ENCODE peak calls at places on chromosome 2, in four cellular contexts. H is kidney epithelial cell, U is fibroblast of pulmonary artery, D is WERI-Rb-1. C is an unnamed sample.

GRCh38 chr2:195848119-195848899 is 191.3 kb downstream of the SLC39A10 start:
- DNase-seq in H (no peak), U (no peak), D (no peak), C (no peak)

GRCh38 chr2:45709137-45709536 is 57.7 kb downstream of the PRKCE start:
- DNase-seq in H (no peak), U (no peak), D (no peak), C (no peak)

GRCh38 chr2:33709986-33710385 is 110.9 kb upstream of the FAM98A start:
- DNase-seq in H (no peak), U (no peak), D (no peak), C (no peak)

GRCh38 chr2:180979086-180979934 is 1.1 kb upstream of the UBE2E3 start:
- DNase-seq in H (peak), U (peak), D (no peak), C (no peak)

GRCh38 chr2:126275093-126275492 is 380.9 kb upstream of the GYPC start:
- DNase-seq in H (no peak), U (no peak), D (no peak), C (no peak)

GRCh38 chr2:74530239-74531161 is 767 bp downstream of the HTRA2 start:
- DNase-seq in H (no peak), U (peak), D (peak), C (no peak)

GRCh38 chr2:73970850-73971471 is 13.7 kb upstream of the TET3 start:
- DNase-seq in H (no peak), U (peak), D (peak), C (no peak)

GRCh38 chr2:159202568-159203071 is 83.9 kb downstream of the WDSUB1 start:
- DNase-seq in H (peak), U (peak), D (no peak), C (no peak)

GRCh38 chr2:223383315-223383714 is 218.8 kb downstream of the SCG2 start:
- DNase-seq in H (no peak), U (peak), D (no peak), C (no peak)

GRCh38 chr2:145203931-145204330 is 684.0 kb upstream of the ZEB2 start:
- DNase-seq in H (no peak), U (no peak), D (peak), C (no peak)

GRCh38 chr2:233064526-233065199 is 4.5 kb downstream of the INPP5D start:
- DNase-seq in H (no peak), U (no peak), D (no peak), C (no peak)

GRCh38 chr2:128541448-128541847 is 222.8 kb upstream of the HS6ST1 start:
- DNase-seq in H (no peak), U (peak), D (no peak), C (no peak)

GRCh38 chr2:160175169-160176130 is 24.6 kb downstream of the ITGB6 start:
- DNase-seq in H (no peak), U (no peak), D (no peak), C (no peak)

GRCh38 chr2:62197609-62198236 is 1.8 kb downstream of the B3GNT2 start:
- DNase-seq in H (no peak), U (no peak), D (peak), C (no peak)
- TF ChIP-seq CTCF in H (no peak), U (no peak), D (no peak), C (no peak)

GRCh38 chr2:132582360-132582759 is 87.6 kb downstream of the LYPD1 start:
- DNase-seq in H (no peak), U (no peak), D (no peak), C (no peak)
- TF ChIP-seq CTCF in H (no peak), U (no peak), D (no peak), C (no peak)

DNA sequence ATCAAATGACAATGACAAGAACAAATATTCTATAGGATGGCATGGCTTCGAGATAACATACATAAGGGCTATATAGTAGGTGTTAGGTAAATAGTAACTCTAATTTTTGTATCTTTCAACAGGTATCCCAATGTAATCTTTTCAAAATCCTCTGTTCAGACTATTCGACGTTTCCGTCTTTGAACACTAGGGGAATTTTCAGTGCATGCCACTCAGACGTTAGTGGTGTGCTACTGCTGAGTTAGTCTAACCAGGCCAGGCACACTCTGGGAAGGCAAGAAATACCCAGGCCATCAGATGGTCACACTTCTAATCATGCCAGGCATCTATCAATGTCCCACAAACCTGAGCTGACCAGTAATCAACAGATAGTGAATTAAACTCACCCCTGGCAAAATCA is 14.6 kb upstream of the CREG2 start:
- DNase-seq in H (no peak), U (no peak), D (no peak), C (no peak)
- TF ChIP-seq CTCF in H (peak), U (no peak), D (peak), C (peak)

GRCh38 chr2:5694016-5694690 is 2.0 kb downstream of the SOX11 start:
- DNase-seq in H (no peak), U (no peak), D (peak), C (no peak)
- TF ChIP-seq CTCF in H (no peak), U (no peak), D (no peak), C (no peak)

GRCh38 chr2:210389856-210390255 is 74.9 kb upstream of the MYL1 start:
- DNase-seq in H (no peak), U (no peak), D (no peak), C (no peak)

GRCh38 chr2:210387074-210387473 is 72.1 kb upstream of the MYL1 start:
- DNase-seq in H (no peak), U (no peak), D (no peak), C (no peak)

DNA sequence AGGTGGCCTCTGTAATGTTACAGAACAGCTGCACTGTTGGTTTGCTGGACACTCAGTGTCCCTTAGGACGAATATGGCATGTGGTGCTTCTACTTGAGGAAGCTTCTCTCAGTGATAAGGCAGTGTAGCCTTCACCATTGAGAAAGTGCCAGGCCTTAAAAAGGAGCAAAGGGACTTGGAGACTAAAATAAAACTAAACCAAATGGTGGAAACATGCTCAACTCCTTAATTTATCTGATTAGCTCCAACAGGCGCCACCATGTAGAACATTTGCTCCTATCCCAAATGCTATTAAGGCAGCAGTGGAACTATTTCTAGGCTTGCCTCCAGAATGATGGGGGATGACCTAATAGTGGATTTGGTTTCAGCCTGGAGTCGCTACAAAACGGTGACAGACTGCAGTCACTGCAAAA is 77.5 kb upstream of the MYL1 start:
- DNase-seq in H (no peak), U (no peak), D (no peak), C (no peak)
- TF ChIP-seq CTCF in H (no peak), U (no peak), D (no peak), C (no peak)

GRCh38 chr2:148965596-148966431 is 72.7 kb upstream of the LYPD6B start:
- DNase-seq in H (no peak), U (no peak), D (no peak), C (no peak)

GRCh38 chr2:148968776-148969175 is 69.7 kb upstream of the LYPD6B start:
- DNase-seq in H (no peak), U (no peak), D (no peak), C (peak)

GRCh38 chr2:148966432-148966758 is 72.1 kb upstream of the LYPD6B start:
- DNase-seq in H (no peak), U (no peak), D (no peak), C (no peak)

GRCh38 chr2:148967056-148967455 is 71.4 kb upstream of the LYPD6B start:
- DNase-seq in H (no peak), U (no peak), D (no peak), C (no peak)

DNA sequence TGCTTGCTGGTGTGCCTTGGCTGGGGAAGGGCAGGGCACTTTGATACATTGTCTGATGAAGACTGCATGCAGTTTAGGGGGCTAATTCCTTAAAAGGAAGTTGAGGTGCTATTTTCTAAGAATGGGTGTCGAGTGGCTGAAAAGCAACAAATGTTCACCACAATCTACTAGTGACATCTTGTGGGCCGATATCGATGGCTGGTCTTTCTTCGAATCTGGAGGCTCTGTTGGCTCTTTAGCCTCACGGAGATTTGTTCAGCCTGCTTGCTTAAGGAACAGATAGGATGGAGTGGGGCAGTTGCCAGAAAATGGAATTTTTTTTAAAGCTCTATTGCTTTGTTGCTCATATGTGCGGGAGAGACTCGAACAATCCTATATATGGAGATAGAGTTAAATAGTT is 71.0 kb upstream of the LYPD6B start:
- DNase-seq in H (no peak), U (peak), D (no peak), C (no peak)
- TF ChIP-seq CTCF in H (no peak), U (peak), D (no peak), C (no peak)

DNA sequence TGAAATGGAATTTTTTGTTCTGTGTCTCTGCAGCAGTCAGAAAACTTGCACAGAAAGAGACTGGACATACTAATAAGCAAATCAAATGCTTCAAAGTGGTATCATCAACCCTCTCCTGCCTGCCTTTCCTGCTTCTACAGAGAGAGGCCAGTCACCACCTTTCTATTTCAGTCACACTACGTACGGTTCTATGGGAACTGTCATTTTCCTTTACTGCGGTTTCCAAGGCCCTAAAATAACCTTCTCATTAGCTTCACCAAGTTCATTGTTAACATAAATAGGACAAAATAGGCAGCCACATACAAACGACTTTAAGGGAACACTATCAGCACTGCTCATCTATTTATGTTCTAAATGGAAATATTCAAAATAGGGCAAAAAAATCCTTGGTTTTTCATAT is 86.6 kb downstream of the METTL8 start:
- DNase-seq in H (no peak), U (no peak), D (no peak), C (no peak)
- TF ChIP-seq CTCF in H (no peak), U (no peak), D (no peak), C (no peak)